ENCODE peak calls at places on chromosomes 11 and 22, in ten cellular contexts. Z is stimulated activated naive CD8-positive, alpha-beta T cell treated with anti-CD3 and anti-CD28 coated beads, Interleukin-15, Interleukin-2, amounts not matched to agents 100 U/mL and 50 U/mL, for 24 hours; T is IMR-90; I is ureter; J is right atrium auricular region; U is LoVo; D is anterior cingulate cortex; M is RWPE1; S is A549; H is mucosa of gallbladder. R is an unnamed sample.

GRCh38 chr11:12717851-12718291 is 43.6 kb downstream of the TEAD1 start:
- DNase-seq in U (no peak), I (no peak), J (no peak), T (no peak), S (no peak), D (no peak), Z (peak), M (no peak), H (no peak), R (peak)

GRCh38 chr22:29907753-29908515 is 25.0 kb downstream of the MTMR3 start:
- DNase-seq in D (no peak), S (peak), Z (peak), H (peak), I (peak), T (peak), M (peak), U (peak), J (peak), R (no peak)

GRCh38 chr11:8257003-8257664 is 6.5 kb downstream of the LMO1 start:
- DNase-seq in U (no peak), D (no peak), M (no peak), J (no peak), H (no peak), I (no peak), S (no peak), Z (no peak), T (no peak), R (no peak)

GRCh38 chr11:46050065-46050464 is 71.2 kb downstream of the PHF21A start:
- DNase-seq in S (no peak), Z (no peak), I (peak), M (peak), U (no peak), D (no peak), J (no peak), H (peak), T (peak), R (no peak)

GRCh38 chr11:12288212-12288933 is 89.0 kb upstream of the PARVA start:
- DNase-seq in I (peak), S (peak), M (peak), D (peak), U (peak), H (peak), T (peak), Z (peak), J (peak), R (peak)

GRCh38 chr11:120337896-120338840 is 2.0 kb downstream of the ARHGEF12 start:
- DNase-seq in M (no peak), U (no peak), T (peak), D (no peak), I (no peak), J (no peak), Z (no peak), S (no peak), H (no peak), R (no peak)

GRCh38 chr11:65412271-65413076 is 10.1 kb upstream of the NEAT1 start:
- DNase-seq in Z (no peak), U (no peak), M (no peak), I (no peak), H (no peak), S (no peak), T (no peak), D (no peak), J (no peak), R (no peak)

GRCh38 chr22:30009478-30009877 is 70.8 kb upstream of the HORMAD2 start:
- DNase-seq in S (no peak), H (no peak), I (no peak), T (no peak), Z (no peak), U (no peak), J (no peak), M (no peak), D (no peak), R (no peak)

GRCh38 chr22:22840778-22841177 is 46.8 kb upstream of the IGLL5 start:
- DNase-seq in Z (no peak), H (no peak), J (no peak), T (no peak), U (no peak), M (no peak), D (no peak), I (no peak), S (no peak), R (no peak)

GRCh38 chr11:65266210-65266609 is 4.4 kb downstream of the POLA2 start:
- DNase-seq in H (no peak), I (no peak), Z (no peak), U (no peak), D (no peak), J (no peak), S (no peak), T (no peak), M (no peak), R (no peak)

GRCh38 chr22:46220921-46221320 is 29.2 kb downstream of the CDPF1 start:
- DNase-seq in T (peak), Z (no peak), J (no peak), D (no peak), H (no peak), U (no peak), M (no peak), S (no peak), I (no peak), R (no peak)

GRCh38 chr11:99098751-99099150 is 78.0 kb downstream of the CNTN5 start:
- DNase-seq in M (no peak), T (no peak), H (no peak), I (no peak), S (no peak), U (no peak), D (no peak), Z (no peak), J (no peak), R (no peak)

GRCh38 chr11:75311858-75312288 is 39.6 kb downstream of the ARRB1 start:
- DNase-seq in Z (no peak), D (peak), M (no peak), T (peak), I (peak), U (no peak), S (no peak), H (peak), J (peak), R (no peak)

GRCh38 chr11:110156503-110156902 is 63.3 kb downstream of the ZC3H12C start:
- DNase-seq in U (no peak), S (no peak), J (no peak), I (no peak), T (no peak), H (no peak), Z (no peak), M (no peak), D (no peak), R (no peak)

GRCh38 chr11:72631806-72632731 is 42.2 kb downstream of the PDE2A start:
- DNase-seq in T (no peak), J (peak), D (peak), U (no peak), S (no peak), Z (no peak), I (peak), M (no peak), H (peak), R (no peak)

GRCh38 chr22:49740242-49740641 is 87.4 kb downstream of the BRD1 start:
- DNase-seq in H (no peak), S (no peak), T (no peak), I (no peak), J (no peak), D (no peak), U (no peak), Z (no peak), M (no peak), R (no peak)

R was measured in stimulated activated effector memory CD8-positive, alpha-beta T cell treated with anti-CD3 and anti-CD28 coated beads, Interleukin-12 subunit alpha, Interleukin-12 subunit beta, amount 100 ng/mL, for 72 hours.